ENCODE peak calls at places on chromosomes 3 and 15, in five cellular contexts. One of them, this sample, is unnamed.
A peak's percentile ranks its signal among the peaks of the same experiment; 100 is the strongest.

GRCh38 chr3:19945405-19946290 is 1.2 kb upstream of the RAB5A start:
- DNase-seq in fibroblast of lung: peak; percentile 10
- DNase-seq in esophagus squamous epithelium: no peak
- DNase-seq in GM12878: no peak
- DNase-seq in psoas muscle: no peak
- DNase-seq in this sample: peak; percentile 10

GRCh38 chr3:171055336-171056178 is 29.0 kb upstream of the SLC2A2 start:
- DNase-seq in fibroblast of lung: peak; percentile 50
- DNase-seq in esophagus squamous epithelium: no peak
- DNase-seq in GM12878: no peak
- DNase-seq in psoas muscle: no peak
- DNase-seq in this sample: peak; percentile 26

GRCh38 chr3:80355144-80355543 is 587.3 kb upstream of the ROBO1 start:
- DNase-seq in fibroblast of lung: peak; percentile 7
- DNase-seq in esophagus squamous epithelium: no peak
- DNase-seq in GM12878: no peak
- DNase-seq in psoas muscle: no peak
- DNase-seq in this sample: no peak

GRCh38 chr3:172339892-172340291 is 108.4 kb downstream of the GHSR start:
- DNase-seq in fibroblast of lung: no peak
- DNase-seq in esophagus squamous epithelium: no peak
- DNase-seq in GM12878: no peak
- DNase-seq in psoas muscle: no peak
- DNase-seq in this sample: no peak

GRCh38 chr3:175287361-175287963 is 428.3 kb downstream of the NAALADL2 start:
- DNase-seq in fibroblast of lung: no peak
- DNase-seq in esophagus squamous epithelium: no peak
- DNase-seq in GM12878: peak; percentile 54
- DNase-seq in psoas muscle: no peak
- DNase-seq in this sample: no peak

GRCh38 chr15:38611228-38611627 is 46.6 kb upstream of the RASGRP1 start:
- DNase-seq in fibroblast of lung: no peak
- DNase-seq in esophagus squamous epithelium: no peak
- DNase-seq in GM12878: no peak
- DNase-seq in psoas muscle: no peak
- DNase-seq in this sample: no peak

GRCh38 chr3:55190296-55190695 is 262.4 kb upstream of the LRTM1 start:
- DNase-seq in fibroblast of lung: peak; percentile 57
- DNase-seq in esophagus squamous epithelium: no peak
- DNase-seq in GM12878: no peak
- DNase-seq in psoas muscle: no peak
- DNase-seq in this sample: no peak

GRCh38 chr3:158718490-158719170 is 13.6 kb downstream of the RARRES1 start:
- DNase-seq in fibroblast of lung: peak; percentile 98
- DNase-seq in esophagus squamous epithelium: no peak
- DNase-seq in GM12878: no peak
- DNase-seq in psoas muscle: no peak
- DNase-seq in this sample: peak; percentile 26

GRCh38 chr3:175477651-175478224 is 618.6 kb downstream of the NAALADL2 start:
- DNase-seq in fibroblast of lung: no peak
- DNase-seq in esophagus squamous epithelium: no peak
- DNase-seq in GM12878: no peak
- DNase-seq in psoas muscle: no peak
- DNase-seq in this sample: no peak

GRCh38 chr3:105614288-105615030 is 247.8 kb downstream of the ALCAM start:
- DNase-seq in fibroblast of lung: peak; percentile 17
- DNase-seq in esophagus squamous epithelium: no peak
- DNase-seq in GM12878: no peak
- DNase-seq in psoas muscle: no peak
- DNase-seq in this sample: peak; percentile 32

GRCh38 chr3:168006584-168006983 is 89.1 kb downstream of the GOLIM4 start:
- DNase-seq in fibroblast of lung: no peak
- DNase-seq in esophagus squamous epithelium: no peak
- DNase-seq in GM12878: no peak
- DNase-seq in psoas muscle: no peak
- DNase-seq in this sample: no peak

GRCh38 chr3:45472795-45473194 is 84.4 kb downstream of the LARS2 start:
- DNase-seq in fibroblast of lung: no peak
- DNase-seq in esophagus squamous epithelium: no peak
- DNase-seq in GM12878: no peak
- DNase-seq in psoas muscle: no peak
- DNase-seq in this sample: no peak

GRCh38 chr15:71945012-71945411 is 134.7 kb downstream of the NR2E3 start:
- DNase-seq in fibroblast of lung: no peak
- DNase-seq in esophagus squamous epithelium: no peak
- DNase-seq in GM12878: no peak
- DNase-seq in psoas muscle: no peak
- DNase-seq in this sample: no peak

GRCh38 chr3:21672303-21672702 is 78.7 kb downstream of the ZNF385D start:
- DNase-seq in fibroblast of lung: peak; percentile 90
- DNase-seq in esophagus squamous epithelium: no peak
- DNase-seq in GM12878: no peak
- DNase-seq in psoas muscle: no peak
- DNase-seq in this sample: no peak

GRCh38 chr3:174325834-174326705 is 533.1 kb upstream of the NAALADL2 start:
- DNase-seq in fibroblast of lung: peak; percentile 44
- DNase-seq in esophagus squamous epithelium: no peak
- DNase-seq in GM12878: no peak
- DNase-seq in psoas muscle: no peak
- DNase-seq in this sample: no peak

GRCh38 chr3:133863865-133864264 is 31.8 kb downstream of the RAB6B start:
- DNase-seq in fibroblast of lung: no peak
- DNase-seq in esophagus squamous epithelium: no peak
- DNase-seq in GM12878: no peak
- DNase-seq in psoas muscle: no peak
- DNase-seq in this sample: no peak

GRCh38 chr3:155637567-155637966 is 107.3 kb downstream of the PLCH1 start:
- DNase-seq in fibroblast of lung: no peak
- DNase-seq in esophagus squamous epithelium: no peak
- DNase-seq in GM12878: no peak
- DNase-seq in psoas muscle: no peak
- DNase-seq in this sample: no peak

GRCh38 chr3:179642871-179643270 is 10.0 kb upstream of the USP13 start:
- DNase-seq in fibroblast of lung: no peak
- DNase-seq in esophagus squamous epithelium: no peak
- DNase-seq in GM12878: no peak
- DNase-seq in psoas muscle: no peak
- DNase-seq in this sample: no peak

GRCh38 chr3:123026551-123027291 is 842 bp downstream of the SEMA5B start:
- DNase-seq in fibroblast of lung: no peak
- DNase-seq in esophagus squamous epithelium: no peak
- DNase-seq in GM12878: no peak
- DNase-seq in psoas muscle: peak; percentile 62
- DNase-seq in this sample: peak; percentile 37

GRCh38 chr3:3923619-3924018 is 124.4 kb downstream of the LRRN1 start:
- DNase-seq in fibroblast of lung: no peak
- DNase-seq in esophagus squamous epithelium: no peak
- DNase-seq in GM12878: no peak
- DNase-seq in psoas muscle: no peak
- DNase-seq in this sample: no peak

GRCh38 chr3:98886525-98886924 is 15.0 kb downstream of the DCBLD2 start:
- DNase-seq in fibroblast of lung: no peak
- DNase-seq in esophagus squamous epithelium: no peak
- DNase-seq in GM12878: no peak
- DNase-seq in psoas muscle: no peak
- DNase-seq in this sample: no peak

GRCh38 chr15:78808550-78808949 is 2.7 kb downstream of the ADAMTS7 start:
- DNase-seq in fibroblast of lung: peak; percentile 56
- DNase-seq in esophagus squamous epithelium: no peak
- DNase-seq in GM12878: no peak
- DNase-seq in psoas muscle: no peak
- DNase-seq in this sample: no peak

GRCh38 chr3:177680442-177680821 is 483.1 kb upstream of the TBL1XR1 start:
- DNase-seq in fibroblast of lung: no peak
- DNase-seq in esophagus squamous epithelium: no peak
- DNase-seq in GM12878: no peak
- DNase-seq in psoas muscle: no peak
- DNase-seq in this sample: no peak

GRCh38 chr3:128274837-128275236 is 121.6 kb downstream of the EEFSEC start:
- DNase-seq in fibroblast of lung: peak; percentile 83
- DNase-seq in esophagus squamous epithelium: no peak
- DNase-seq in GM12878: no peak
- DNase-seq in psoas muscle: no peak
- DNase-seq in this sample: no peak

GRCh38 chr3:136336329-136337100 is 86.4 kb downstream of the PCCB start:
- DNase-seq in fibroblast of lung: peak; percentile 14
- DNase-seq in esophagus squamous epithelium: no peak
- DNase-seq in GM12878: no peak
- DNase-seq in psoas muscle: no peak
- DNase-seq in this sample: no peak

GRCh38 chr3:141941093-141941492 is 64.7 kb downstream of the ATP1B3 start:
- DNase-seq in fibroblast of lung: no peak
- DNase-seq in esophagus squamous epithelium: no peak
- DNase-seq in GM12878: no peak
- DNase-seq in psoas muscle: no peak
- DNase-seq in this sample: no peak

GRCh38 chr15:98729446-98730042 is 81.2 kb downstream of the IGF1R start:
- DNase-seq in fibroblast of lung: no peak
- DNase-seq in esophagus squamous epithelium: no peak
- DNase-seq in GM12878: no peak
- DNase-seq in psoas muscle: no peak
- DNase-seq in this sample: no peak

GRCh38 chr15:98727115-98728040 is 79.0 kb downstream of the IGF1R start:
- DNase-seq in fibroblast of lung: peak; percentile 91
- DNase-seq in esophagus squamous epithelium: no peak
- DNase-seq in GM12878: no peak
- DNase-seq in psoas muscle: peak; percentile 93
- DNase-seq in this sample: peak; percentile 95

GRCh38 chr15:98728107-98728810 is 79.9 kb downstream of the IGF1R start:
- DNase-seq in fibroblast of lung: no peak
- DNase-seq in esophagus squamous epithelium: no peak
- DNase-seq in GM12878: no peak
- DNase-seq in psoas muscle: no peak
- DNase-seq in this sample: no peak

GRCh38 chr15:98730860-98731711 is 82.7 kb downstream of the IGF1R start:
- DNase-seq in fibroblast of lung: no peak
- DNase-seq in esophagus squamous epithelium: no peak
- DNase-seq in GM12878: no peak
- DNase-seq in psoas muscle: no peak
- DNase-seq in this sample: no peak

GRCh38 chr15:98728811-98729160 is 80.4 kb downstream of the IGF1R start:
- DNase-seq in fibroblast of lung: no peak
- DNase-seq in esophagus squamous epithelium: no peak
- DNase-seq in GM12878: no peak
- DNase-seq in psoas muscle: no peak
- DNase-seq in this sample: no peak
- H3K27ac ChIP-seq in fibroblast of lung: peak overlapping the region; percentile 95
- H3K27ac ChIP-seq in esophagus squamous epithelium: peak overlapping the region; percentile 83
- H3K27ac ChIP-seq in GM12878: no peak overlapping the region
- H3K27ac ChIP-seq in psoas muscle: peak overlapping the region; percentile 76
- H3K27ac ChIP-seq in this sample: peak overlapping the region; percentile 93

GRCh38 chr15:89117790-89118189 is 29.5 kb downstream of the ABHD2 start:
- DNase-seq in fibroblast of lung: no peak
- DNase-seq in esophagus squamous epithelium: no peak
- DNase-seq in GM12878: no peak
- DNase-seq in psoas muscle: no peak
- DNase-seq in this sample: no peak

GRCh38 chr15:89121414-89121813 is 33.2 kb downstream of the ABHD2 start:
- DNase-seq in fibroblast of lung: no peak
- DNase-seq in esophagus squamous epithelium: no peak
- DNase-seq in GM12878: no peak
- DNase-seq in psoas muscle: no peak
- DNase-seq in this sample: peak; percentile 77

GRCh38 chr15:89116404-89116803 is 28.1 kb downstream of the ABHD2 start:
- DNase-seq in fibroblast of lung: no peak
- DNase-seq in esophagus squamous epithelium: no peak
- DNase-seq in GM12878: no peak
- DNase-seq in psoas muscle: no peak
- DNase-seq in this sample: no peak

GRCh38 chr15:89119489-89120478 is 31.5 kb downstream of the ABHD2 start:
- DNase-seq in fibroblast of lung: peak; percentile 76
- DNase-seq in esophagus squamous epithelium: no peak
- DNase-seq in GM12878: no peak
- DNase-seq in psoas muscle: no peak
- DNase-seq in this sample: peak; percentile 67

GRCh38 chr15:89118481-89118989 is 30.3 kb downstream of the ABHD2 start:
- DNase-seq in fibroblast of lung: no peak
- DNase-seq in esophagus squamous epithelium: no peak
- DNase-seq in GM12878: no peak
- DNase-seq in psoas muscle: no peak
- DNase-seq in this sample: no peak
- H3K27ac ChIP-seq in fibroblast of lung: no peak overlapping the region
- H3K27ac ChIP-seq in esophagus squamous epithelium: peak overlapping the region; percentile 82
- H3K27ac ChIP-seq in GM12878: no peak overlapping the region
- H3K27ac ChIP-seq in psoas muscle: peak overlapping the region; percentile 78
- H3K27ac ChIP-seq in this sample: peak overlapping the region; percentile 92

GRCh38 chr3:108953700-108954099 is at the start of gene GUCA1C:
- DNase-seq in fibroblast of lung: no peak
- DNase-seq in esophagus squamous epithelium: no peak
- DNase-seq in GM12878: no peak
- DNase-seq in psoas muscle: no peak
- DNase-seq in this sample: no peak
- H3K27ac ChIP-seq in fibroblast of lung: no peak within 1 kb of the TSS
- H3K27ac ChIP-seq in esophagus squamous epithelium: no peak within 1 kb of the TSS
- H3K27ac ChIP-seq in GM12878: no peak within 1 kb of the TSS
- H3K27ac ChIP-seq in psoas muscle: no peak within 1 kb of the TSS
- H3K27ac ChIP-seq in this sample: no peak within 1 kb of the TSS

GRCh38 chr15:74656935-74657535 is 38.8 kb downstream of the EDC3 start:
- DNase-seq in fibroblast of lung: no peak
- DNase-seq in esophagus squamous epithelium: no peak
- DNase-seq in GM12878: no peak
- DNase-seq in psoas muscle: no peak
- DNase-seq in this sample: no peak

GRCh38 chr15:74651251-74651741 is 35.7 kb downstream of the CLK3 start:
- DNase-seq in fibroblast of lung: no peak
- DNase-seq in esophagus squamous epithelium: no peak
- DNase-seq in GM12878: no peak
- DNase-seq in psoas muscle: no peak
- DNase-seq in this sample: no peak

GRCh38 chr15:74655424-74655823 is 39.8 kb downstream of the CLK3 start:
- DNase-seq in fibroblast of lung: no peak
- DNase-seq in esophagus squamous epithelium: no peak
- DNase-seq in GM12878: peak; percentile 36
- DNase-seq in psoas muscle: no peak
- DNase-seq in this sample: no peak

GRCh38 chr15:74657846-74658245 is 38.0 kb downstream of the EDC3 start:
- DNase-seq in fibroblast of lung: no peak
- DNase-seq in esophagus squamous epithelium: no peak
- DNase-seq in GM12878: no peak
- DNase-seq in psoas muscle: no peak
- DNase-seq in this sample: no peak

DNA sequence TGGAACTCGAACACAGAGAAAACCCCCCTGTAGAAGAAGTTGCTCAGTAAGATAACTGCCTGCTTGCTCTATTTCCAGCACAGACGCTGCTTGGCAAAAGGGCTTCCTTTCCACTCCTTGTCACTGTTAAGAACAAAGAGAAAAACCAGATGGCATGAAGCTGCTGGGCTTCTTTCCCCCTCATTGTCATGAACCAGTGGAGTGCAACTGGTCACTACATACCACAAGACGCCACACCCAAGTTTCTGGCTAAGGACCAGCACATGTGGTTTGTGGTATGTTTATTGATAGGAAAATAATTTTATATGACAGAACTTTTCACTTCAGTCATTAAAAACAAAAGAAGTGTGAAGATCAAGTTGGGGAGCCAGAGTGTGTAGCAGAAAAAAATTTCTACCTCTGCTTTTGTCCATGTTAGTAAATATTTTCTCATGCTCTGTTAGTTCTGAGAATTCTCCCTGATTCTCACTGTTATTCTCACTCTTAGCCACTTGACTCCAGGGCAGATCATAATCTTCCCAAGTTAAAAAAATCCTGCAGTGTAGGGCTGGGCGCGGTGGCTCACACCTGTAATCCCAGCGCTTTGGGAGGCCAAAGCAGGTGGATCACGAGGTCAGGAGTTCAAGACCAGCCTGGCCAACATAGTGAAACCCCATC is 37.9 kb downstream of the CLK3 start:
- DNase-seq in fibroblast of lung: peak; percentile 87
- DNase-seq in esophagus squamous epithelium: no peak
- DNase-seq in GM12878: no peak
- DNase-seq in psoas muscle: no peak
- DNase-seq in this sample: no peak
- H3K27ac ChIP-seq in fibroblast of lung: no peak overlapping the region
- H3K27ac ChIP-seq in esophagus squamous epithelium: no peak overlapping the region
- H3K27ac ChIP-seq in GM12878: no peak overlapping the region
- H3K27ac ChIP-seq in psoas muscle: peak overlapping the region; percentile 82
- H3K27ac ChIP-seq in this sample: peak overlapping the region; percentile 75